ENCODE peak calls at places on chromosomes 2 and 18, in ten cellular contexts. V is NCI-H1417 treated with DMSO at 0.1 percent for 48 hours; H is HEK293T; Z is GM06990; E is uterus; L is activated naive CD4-positive, alpha-beta T cell treated with anti-CD3 and anti-CD28 coated beads for 36 hours; O is lower lobe of right lung; I is T-helper 1 cell; J is tibial artery; U is hepatic stellate cell. D is an unnamed sample.

GRCh38 chr2:212845941-212846340 is 305.5 kb downstream of the IKZF2 start:
- DNase-seq in V (no peak), H (no peak), Z (no peak), E (no peak), L (no peak), O (no peak), I (no peak), J (no peak), U (no peak), D (no peak)

GRCh38 chr2:101173707-101174295 is 22.6 kb upstream of the TBC1D8 start:
- DNase-seq in V (no peak), H (no peak), Z (no peak), E (no peak), L (peak), O (no peak), I (no peak), J (no peak), U (no peak), D (no peak)

GRCh38 chr2:233189032-233189431 is 62.4 kb upstream of the ATG16L1 start:
- DNase-seq in V (no peak), H (no peak), Z (no peak), E (no peak), L (no peak), O (no peak), I (no peak), J (no peak), U (no peak), D (no peak)

GRCh38 chr2:108396845-108397244 is 19.1 kb downstream of the SULT1C4 start:
- DNase-seq in V (no peak), H (no peak), Z (no peak), E (no peak), L (peak), O (no peak), I (no peak), J (no peak), U (no peak), D (no peak)

GRCh38 chr2:185785851-185786473 is 47.4 kb downstream of the FSIP2 start:
- DNase-seq in V (no peak), H (no peak), Z (peak), E (no peak), L (no peak), O (no peak), I (no peak), J (no peak), U (no peak), D (no peak)

GRCh38 chr18:10101293-10101701 is 187.5 kb downstream of the VAPA start:
- DNase-seq in V (no peak), H (no peak), Z (no peak), E (no peak), L (no peak), O (no peak), I (no peak), J (peak), U (peak), D (no peak)

GRCh38 chr18:62844850-62845643 is 129.7 kb downstream of the PHLPP1 start:
- DNase-seq in V (no peak), H (no peak), Z (peak), E (no peak), L (peak), O (no peak), I (no peak), J (no peak), U (no peak), D (no peak)

GRCh38 chr2:10253596-10254372 is 48.9 kb upstream of the HPCAL1 start:
- DNase-seq in V (no peak), H (no peak), Z (no peak), E (no peak), L (no peak), O (peak), I (no peak), J (peak), U (no peak), D (peak)

GRCh38 chr2:201909348-201909747 is 103.0 kb downstream of the CDK15 start:
- DNase-seq in V (no peak), H (no peak), Z (no peak), E (no peak), L (no peak), O (no peak), I (no peak), J (no peak), U (peak), D (no peak)

GRCh38 chr2:191165190-191165643 is 14.4 kb upstream of the STAT4 start:
- DNase-seq in V (peak), H (peak), Z (no peak), E (no peak), L (peak), O (no peak), I (no peak), J (no peak), U (no peak), D (no peak)

GRCh38 chr2:86833315-86833714 is 28.4 kb downstream of the CD8B start:
- DNase-seq in V (no peak), H (no peak), Z (no peak), E (no peak), L (no peak), O (no peak), I (no peak), J (no peak), U (no peak), D (no peak)

GRCh38 chr2:102708847-102709559 is 52.8 kb upstream of the TMEM182 start:
- DNase-seq in V (no peak), H (peak), Z (no peak), E (no peak), L (no peak), O (no peak), I (no peak), J (no peak), U (no peak), D (no peak)

GRCh38 chr18:66119347-66119746 is 368.5 kb downstream of the CDH7 start:
- DNase-seq in V (no peak), H (no peak), Z (no peak), E (no peak), L (no peak), O (no peak), I (no peak), J (no peak), U (no peak), D (no peak)

GRCh38 chr2:147560810-147561521 is 283.9 kb upstream of the ACVR2A start:
- DNase-seq in V (no peak), H (no peak), Z (no peak), E (no peak), L (no peak), O (no peak), I (no peak), J (no peak), U (no peak), D (no peak)

GRCh38 chr2:225282858-225283693 is 116.4 kb upstream of the NYAP2 start:
- DNase-seq in V (no peak), H (peak), Z (no peak), E (no peak), L (peak), O (no peak), I (no peak), J (no peak), U (peak), D (peak)

GRCh38 chr18:62720766-62721613 is 5.6 kb downstream of the PHLPP1 start:
- DNase-seq in V (no peak), H (no peak), Z (no peak), E (no peak), L (no peak), O (no peak), I (no peak), J (no peak), U (no peak), D (no peak)

D was measured in glutamatergic neuron.